ENCODE peak calls at places on chromosomes 12 and 14, in five cellular contexts. One of them, this sample, is unnamed.
A peak's percentile ranks its signal among the peaks of the same experiment; 100 is the strongest.

GRCh38 chr14:70448633-70449032 is 3.3 kb upstream of the ADAM21 start:
- DNase-seq in uterus: no peak
- DNase-seq in T-cell: no peak
- DNase-seq in fibroblast of lung: peak; percentile 73
- DNase-seq in progenitor cell of endocrine pancreas: no peak
- DNase-seq in this sample: peak; percentile 19

GRCh38 chr12:45756666-45757065 is 27.2 kb downstream of the ARID2 start:
- DNase-seq in T-cell: no peak
- DNase-seq in uterus: no peak
- DNase-seq in progenitor cell of endocrine pancreas: no peak
- DNase-seq in fibroblast of lung: peak; percentile 21
- DNase-seq in this sample: no peak

GRCh38 chr12:52235822-52236291 is 2.8 kb downstream of the KRT7 start:
- DNase-seq in T-cell: no peak
- DNase-seq in fibroblast of lung: no peak
- DNase-seq in uterus: no peak
- DNase-seq in progenitor cell of endocrine pancreas: no peak
- DNase-seq in this sample: no peak

GRCh38 chr12:1044697-1045096 is 53.7 kb downstream of the ERC1 start:
- DNase-seq in uterus: no peak
- DNase-seq in T-cell: no peak
- DNase-seq in progenitor cell of endocrine pancreas: no peak
- DNase-seq in fibroblast of lung: peak; percentile 48
- DNase-seq in this sample: no peak

GRCh38 chr14:103329421-103330347 is 4.4 kb upstream of the EIF5 start:
- DNase-seq in uterus: no peak
- DNase-seq in progenitor cell of endocrine pancreas: no peak
- DNase-seq in fibroblast of lung: peak; percentile 69
- DNase-seq in T-cell: no peak
- DNase-seq in this sample: no peak

GRCh38 chr14:100696590-100696989 is 30.1 kb upstream of the DLK1 start:
- DNase-seq in progenitor cell of endocrine pancreas: no peak
- DNase-seq in T-cell: no peak
- DNase-seq in uterus: no peak
- DNase-seq in fibroblast of lung: no peak
- DNase-seq in this sample: no peak

GRCh38 chr12:127063339-127064090 is 1203.5 kb upstream of the TMEM132C start:
- DNase-seq in uterus: no peak
- DNase-seq in fibroblast of lung: no peak
- DNase-seq in T-cell: no peak
- DNase-seq in progenitor cell of endocrine pancreas: no peak
- DNase-seq in this sample: no peak

GRCh38 chr12:80413462-80413861 is 30.6 kb upstream of the PTPRQ start:
- DNase-seq in progenitor cell of endocrine pancreas: no peak
- DNase-seq in fibroblast of lung: no peak
- DNase-seq in T-cell: no peak
- DNase-seq in uterus: no peak
- DNase-seq in this sample: no peak

GRCh38 chr14:91350813-91351507 is 66.7 kb downstream of the CCDC88C start:
- DNase-seq in fibroblast of lung: no peak
- DNase-seq in T-cell: peak; percentile 43
- DNase-seq in uterus: no peak
- DNase-seq in progenitor cell of endocrine pancreas: no peak
- DNase-seq in this sample: no peak

GRCh38 chr14:64646103-64646502 is 58.1 kb upstream of the PLEKHG3 start:
- DNase-seq in T-cell: no peak
- DNase-seq in uterus: peak; percentile 53
- DNase-seq in progenitor cell of endocrine pancreas: no peak
- DNase-seq in fibroblast of lung: peak; percentile 86
- DNase-seq in this sample: no peak